ENCODE peak calls at places on chromosomes 3 and 15, in ten cellular contexts. R is NB4, D is ovary, J is heart left ventricle, U is body of pancreas, A is suprapubic skin, C is transverse colon, O is upper lobe of left lung, Q is uterus, M is HepG2. L is an unnamed sample.

GRCh38 chr3:184255291-184256039 is 5.9 kb downstream of the CAMK2N2 start:
- DNase-seq in M (no peak), J (no peak), O (no peak), A (no peak), C (no peak), U (no peak), D (no peak), R (no peak), Q (no peak), L (no peak)

GRCh38 chr3:105823149-105823866 is 45.5 kb downstream of the CBLB start:
- DNase-seq in U (no peak), A (no peak), D (peak; percentile 32), J (no peak), C (no peak), Q (no peak), R (no peak), M (peak; percentile 39), O (no peak), L (no peak)

GRCh38 chr15:47340576-47340920 is 376.8 kb upstream of the SEMA6D start:
- DNase-seq in O (no peak), U (no peak), C (no peak), J (no peak), M (no peak), R (no peak), A (no peak), Q (no peak), D (no peak), L (no peak)

GRCh38 chr3:71069797-71070196 is 513.7 kb downstream of the FOXP1 start:
- DNase-seq in D (peak; percentile 62), O (no peak), C (peak; percentile 76), J (peak; percentile 70), M (peak; percentile 64), Q (peak; percentile 53), R (peak; percentile 68), A (peak; percentile 81), U (peak; percentile 54), L (peak; percentile 93)

GRCh38 chr3:49668414-49668797 is 5.7 kb upstream of the APEH start:
- DNase-seq in U (no peak), Q (no peak), C (no peak), R (peak; percentile 34), J (no peak), M (peak; percentile 76), A (no peak), O (no peak), D (no peak), L (no peak)

GRCh38 chr15:75104804-75105557 is 81.6 kb downstream of the PPCDC start:
- DNase-seq in U (no peak), R (peak; percentile 91), O (no peak), Q (no peak), D (no peak), M (peak; percentile 77), A (no peak), C (peak; percentile 50), J (no peak), L (no peak)

GRCh38 chr15:41883484-41883825 is 10.4 kb downstream of the SPTBN5 start:
- DNase-seq in A (no peak), C (no peak), R (no peak), D (no peak), U (no peak), M (no peak), Q (no peak), O (no peak), J (no peak), L (no peak)

GRCh38 chr3:14329116-14329830 is 73.1 kb upstream of the SLC6A6 start:
- DNase-seq in J (no peak), M (no peak), C (peak; percentile 37), R (peak; percentile 64), O (no peak), U (no peak), D (no peak), Q (no peak), A (no peak), L (no peak)

GRCh38 chr3:183477801-183478456 is 49.5 kb upstream of the MCF2L2 start:
- DNase-seq in U (no peak), Q (no peak), C (no peak), A (peak; percentile 31), M (no peak), O (no peak), R (no peak), D (no peak), J (no peak), L (peak; percentile 53)

DNA sequence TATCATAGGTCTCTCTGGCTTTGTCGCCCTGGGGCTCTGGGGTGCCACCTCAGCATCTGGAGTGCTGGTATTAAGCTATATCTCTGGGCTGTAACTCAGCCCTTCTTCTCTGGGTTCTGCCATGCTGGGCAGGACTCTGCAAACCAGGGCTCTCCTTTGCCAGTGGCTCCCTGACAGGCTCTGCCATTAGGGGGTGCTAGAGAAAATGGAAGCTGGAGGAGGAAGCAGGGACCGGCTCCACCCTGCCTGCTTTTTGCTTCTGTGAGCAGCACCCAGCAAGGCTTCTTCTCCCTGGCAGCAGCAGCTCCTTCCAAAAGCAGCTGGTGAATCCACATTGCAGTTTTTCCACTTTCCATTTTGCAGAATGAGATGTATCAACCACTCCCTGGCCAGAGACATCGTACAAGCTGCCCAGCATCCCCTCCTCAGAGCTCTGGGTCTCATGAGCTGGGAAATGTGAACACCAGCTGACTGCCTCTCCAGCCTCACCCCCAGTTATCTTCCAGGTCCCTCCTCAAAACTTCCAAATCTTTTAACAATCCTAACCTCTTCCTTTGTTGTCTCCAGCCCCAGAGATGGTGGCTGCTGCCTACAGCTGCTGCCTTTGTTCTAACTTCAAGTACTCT is 165.0 kb downstream of the ABHD5 start:
- DNase-seq in A (no peak), J (peak; percentile 58), M (peak; percentile 11), Q (no peak), R (peak; percentile 62), U (peak; percentile 65), C (peak; percentile 70), D (peak; percentile 47), O (no peak), L (peak; percentile 25)
- TF ChIP-seq CTCF in A (no peak), J (peak; percentile 45), M (peak; percentile 66), Q (no peak), R (peak; percentile 83), U (peak; percentile 57), C (peak; percentile 34), D (no peak), O (peak; percentile 53), L (no peak)

DNA sequence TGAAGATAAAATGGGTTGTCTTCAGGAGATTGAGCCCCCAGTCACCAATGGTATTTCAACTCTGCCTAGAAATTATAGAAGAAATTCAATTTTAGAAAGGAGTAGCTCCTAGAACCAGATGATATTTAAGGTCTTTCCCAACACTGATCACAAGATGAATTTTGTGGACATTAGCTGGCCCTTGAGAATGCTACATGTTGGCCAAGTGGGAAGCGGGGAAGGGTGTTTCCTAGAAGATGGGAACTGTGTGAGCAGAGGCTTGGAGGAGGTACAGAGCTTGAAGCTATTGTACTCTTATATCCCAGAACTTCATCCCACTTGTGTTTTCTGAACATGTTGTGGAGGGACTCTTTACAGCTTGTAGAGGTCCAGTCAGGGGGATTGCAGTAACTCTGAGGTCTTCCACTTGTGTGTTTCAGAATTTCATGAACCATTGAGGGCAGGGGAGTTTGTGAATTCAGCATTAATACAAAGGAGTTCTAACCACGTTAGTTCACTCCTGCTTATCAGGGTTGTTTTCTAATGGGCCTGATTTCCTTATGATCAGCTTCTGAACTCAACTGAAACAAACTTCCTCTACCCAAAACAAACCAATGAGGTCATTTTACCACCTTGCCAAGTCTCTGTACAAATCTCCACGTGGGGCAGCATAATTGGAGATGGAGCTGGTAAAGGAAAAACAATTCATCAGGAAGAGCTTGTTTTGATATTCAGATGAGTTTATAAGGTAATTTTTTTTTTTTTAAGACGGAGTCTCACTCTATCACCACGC is 152.6 kb upstream of the TPM1 start:
- DNase-seq in J (no peak), C (no peak), A (no peak), R (no peak), O (no peak), Q (no peak), U (peak; percentile 64), D (no peak), M (no peak), L (peak; percentile 64)
- TF ChIP-seq POLR2A in J (no peak), C (no peak), A (no peak), R (no peak), O (no peak), Q (no peak), U (peak; percentile 58), D (no peak), M (no peak), L (no peak)

GRCh38 chr15:65613365-65613764 is 2.4 kb upstream of the INTS14 start:
- DNase-seq in M (no peak), O (no peak), J (no peak), C (no peak), A (no peak), U (no peak), D (no peak), R (peak; percentile 65), Q (no peak), L (no peak)

GRCh38 chr15:65612616-65612946 is 1.6 kb upstream of the INTS14 start:
- DNase-seq in J (no peak), M (no peak), Q (no peak), D (no peak), U (no peak), O (no peak), C (no peak), R (no peak), A (no peak), L (no peak)

GRCh38 chr15:65612949-65613348 is 2.0 kb upstream of the INTS14 start:
- DNase-seq in A (no peak), O (no peak), Q (no peak), J (no peak), D (no peak), C (no peak), U (no peak), M (peak; percentile 30), R (no peak), L (no peak)

GRCh38 chr15:65610871-65611718 is at the start of gene INTS14:
- DNase-seq in D (peak; percentile 97), C (peak; percentile 98), A (peak; percentile 98), J (peak; percentile 99), O (peak; percentile 98), Q (peak; percentile 97), U (peak; percentile 99), R (peak; percentile 97), M (peak; percentile 92), L (peak; percentile 99)

DNA sequence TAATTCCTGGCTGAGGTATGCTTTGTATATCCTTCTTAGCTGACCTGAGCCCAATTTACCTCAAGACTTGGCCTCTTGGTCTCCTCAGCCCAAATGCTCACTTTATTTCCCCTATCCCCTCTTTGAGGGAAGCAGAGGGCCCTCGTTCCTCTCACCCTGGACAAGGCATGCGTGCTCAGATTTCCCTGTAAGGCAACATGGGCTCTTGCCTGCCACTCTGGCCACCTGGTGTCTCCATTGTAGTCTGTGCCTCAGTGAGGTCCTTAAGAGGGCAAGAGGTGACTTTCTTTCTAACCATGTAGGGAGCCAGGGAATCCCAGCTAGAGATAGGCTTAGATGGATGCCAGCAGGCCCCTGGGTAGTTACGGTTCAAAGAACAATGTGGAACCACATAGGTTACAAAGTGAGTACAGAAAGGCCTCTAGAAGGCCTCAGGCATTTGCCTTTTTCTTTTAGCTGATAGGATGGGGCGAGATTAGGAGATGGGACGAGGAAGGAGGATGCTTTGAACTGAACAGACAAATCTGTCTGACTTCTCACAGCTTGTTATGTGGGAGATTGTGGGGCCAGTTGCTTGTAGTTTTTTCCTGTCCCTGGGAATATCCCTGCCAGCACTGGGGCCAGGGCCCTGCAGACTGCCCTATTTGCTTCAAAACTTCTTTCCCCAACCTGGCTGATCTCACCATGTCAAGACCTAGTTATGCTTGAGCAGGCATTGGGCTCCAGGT is 1.1 kb upstream of the INTS14 start:
- DNase-seq in Q (no peak), O (no peak), M (peak; percentile 47), D (no peak), A (no peak), C (no peak), J (no peak), U (no peak), R (no peak), L (no peak)
- H3K4me3 ChIP-seq in Q (peak overlapping the region; percentile 68), O (peak overlapping the region; percentile 40), M (peak overlapping the region; percentile 89), D (peak overlapping the region; percentile 94), A (peak overlapping the region; percentile 71), C (peak overlapping the region; percentile 77), J (peak overlapping the region; percentile 92), U (no peak overlapping the region), R (peak overlapping the region; percentile 69), L (peak overlapping the region; percentile 20)

GRCh38 chr3:188061133-188061532 is 92.8 kb upstream of the LPP start:
- DNase-seq in J (no peak), D (no peak), C (peak; percentile 40), Q (peak; percentile 23), A (peak; percentile 73), O (no peak), R (peak; percentile 60), U (no peak), M (peak; percentile 58), L (no peak)
- TF ChIP-seq CTCF in J (no peak), D (no peak), C (no peak), Q (no peak), A (no peak), O (no peak), R (no peak), U (no peak), M (peak; percentile 26), L (no peak)